ENCODE peak calls at places on chromosomes 5 and 9, in eight cellular contexts. X, T, H, F, L, R, D and A are unnamed samples.

GRCh38 chr9:123305879-123306278 is 37.5 kb upstream of the STRBP start:
- DNase-seq in X (no peak), T (no peak), H (no peak), F (no peak), L (no peak), R (no peak), D (no peak), A (no peak)

GRCh38 chr5:40224421-40224820 is 455.3 kb upstream of the PTGER4 start:
- DNase-seq in X (no peak), T (peak; percentile 57), H (no peak), F (no peak), L (no peak), R (no peak), D (peak; percentile 75), A (no peak)

GRCh38 chr5:95759634-95760033 is 28.5 kb downstream of the RHOBTB3 start:
- DNase-seq in X (no peak), T (no peak), H (no peak), F (no peak), L (peak; percentile 28), R (no peak), D (peak; percentile 41), A (peak; percentile 3)

GRCh38 chr5:38607930-38608545 is 51.6 kb upstream of the LIFR start:
- DNase-seq in X (no peak), T (no peak), H (no peak), F (no peak), L (peak; percentile 34), R (no peak), D (peak; percentile 61), A (no peak)

GRCh38 chr9:35813434-35814105 is 1.3 kb downstream of the HINT2 start:
- DNase-seq in X (no peak), T (peak; percentile 67), H (no peak), F (no peak), L (no peak), R (peak; percentile 91), D (peak; percentile 39), A (no peak)

GRCh38 chr9:129868571-129869486 is 33.6 kb downstream of the USP20 start:
- DNase-seq in X (no peak), T (peak; percentile 69), H (no peak), F (peak; percentile 92), L (no peak), R (no peak), D (no peak), A (peak; percentile 93)

GRCh38 chr9:93580654-93581380 is 4.4 kb downstream of the PHF2 start:
- DNase-seq in X (peak; percentile 44), T (no peak), H (no peak), F (no peak), L (no peak), R (no peak), D (no peak), A (no peak)

GRCh38 chr9:107983191-107983603 is 493.6 kb upstream of the KLF4 start:
- DNase-seq in X (no peak), T (peak; percentile 63), H (no peak), F (no peak), L (no peak), R (no peak), D (peak; percentile 80), A (no peak)

GRCh38 chr9:129761901-129762359 is 9.1 kb upstream of the PTGES start:
- DNase-seq in X (no peak), T (peak; percentile 54), H (no peak), F (no peak), L (no peak), R (peak; percentile 54), D (peak; percentile 87), A (no peak)

GRCh38 chr9:124658165-124659017 is 112.7 kb downstream of the NR6A1 start:
- DNase-seq in X (no peak), T (peak; percentile 96), H (no peak), F (no peak), L (peak; percentile 84), R (peak; percentile 89), D (peak; percentile 92), A (peak; percentile 91)

GRCh38 chr5:97434021-97434420 is 251.0 kb upstream of the RIOK2 start:
- DNase-seq in X (no peak), T (no peak), H (no peak), F (no peak), L (no peak), R (no peak), D (no peak), A (no peak)

GRCh38 chr9:86783884-86784283 is 163.4 kb downstream of the GAS1 start:
- DNase-seq in X (no peak), T (peak; percentile 13), H (no peak), F (no peak), L (no peak), R (peak; percentile 57), D (peak; percentile 92), A (no peak)

GRCh38 chr5:3429962-3430361 is 165.7 kb upstream of the IRX1 start:
- DNase-seq in X (no peak), T (no peak), H (no peak), F (no peak), L (no peak), R (no peak), D (no peak), A (no peak)

GRCh38 chr9:122261469-122261881 is 3.2 kb downstream of the RBM18 start:
- DNase-seq in X (no peak), T (peak; percentile 59), H (peak; percentile 81), F (no peak), L (peak; percentile 67), R (no peak), D (peak; percentile 72), A (no peak)

GRCh38 chr9:120927125-120928014 is 774 bp upstream of the TRAF1 start:
- DNase-seq in X (no peak), T (no peak), H (no peak), F (no peak), L (no peak), R (no peak), D (no peak), A (no peak)

GRCh38 chr9:120928015-120928719 is 1.6 kb upstream of the TRAF1 start:
- DNase-seq in X (no peak), T (no peak), H (no peak), F (peak; percentile 67), L (peak; percentile 65), R (no peak), D (no peak), A (no peak)

GRCh38 chr9:120926397-120926928 is at the start of gene TRAF1:
- DNase-seq in X (no peak), T (no peak), H (no peak), F (peak; percentile 31), L (no peak), R (no peak), D (no peak), A (peak; percentile 48)

GRCh38 chr9:120929392-120929791 is 2.8 kb upstream of the TRAF1 start:
- DNase-seq in X (no peak), T (no peak), H (no peak), F (no peak), L (no peak), R (no peak), D (no peak), A (no peak)

DNA sequence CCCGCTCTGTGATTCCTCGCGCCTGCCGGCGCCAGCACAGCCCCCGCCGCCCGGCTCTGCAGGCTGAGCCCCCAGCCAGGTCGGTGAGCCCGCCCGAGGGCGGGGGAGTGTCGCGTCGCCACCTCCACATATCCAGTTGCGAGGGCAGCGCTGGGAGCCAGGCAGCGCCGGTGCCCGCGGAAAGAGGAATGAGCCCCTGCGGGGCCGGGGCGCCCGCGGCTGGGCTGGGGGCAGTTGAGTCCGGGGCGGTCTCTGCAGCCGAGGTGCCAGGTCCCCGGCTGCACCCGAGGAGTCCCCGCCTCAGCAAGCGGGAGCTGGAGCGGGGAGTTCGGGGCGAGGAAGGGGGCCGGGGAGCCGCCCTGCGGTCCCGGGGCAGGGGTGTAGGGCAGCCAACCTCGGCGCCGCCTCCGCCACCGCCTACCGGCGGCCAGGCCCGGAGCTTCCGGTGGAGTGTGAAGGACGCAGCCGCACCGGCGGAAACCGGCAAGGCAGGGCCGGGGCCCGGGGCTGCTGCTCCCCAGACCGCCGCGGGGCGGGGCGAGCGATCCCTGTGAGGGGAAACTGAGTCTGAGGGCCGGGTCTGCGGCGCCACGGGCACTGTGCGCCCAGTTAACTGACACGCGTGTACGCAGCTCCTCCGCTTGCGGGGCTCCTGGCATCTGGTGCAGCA is 2.3 kb upstream of the TRAF1 start:
- DNase-seq in X (peak; percentile 88), T (peak; percentile 52), H (peak; percentile 66), F (peak; percentile 73), L (peak; percentile 84), R (peak; percentile 52), D (no peak), A (no peak)
- H3K4me3 ChIP-seq in X (peak overlapping the region; percentile 66), T (peak overlapping the region; percentile 46), H (peak overlapping the region; percentile 79), F (peak overlapping the region; percentile 76), L (peak overlapping the region; percentile 73), R (peak overlapping the region; percentile 53), D (peak overlapping the region; percentile 48), A (peak overlapping the region; percentile 58)

GRCh38 chr9:100084145-100084478 is 14.7 kb downstream of the ERP44 start:
- DNase-seq in X (no peak), T (no peak), H (no peak), F (no peak), L (no peak), R (no peak), D (no peak), A (no peak)
- H3K4me3 ChIP-seq in X (no peak overlapping the region), T (no peak overlapping the region), H (no peak overlapping the region), F (no peak overlapping the region), L (no peak overlapping the region), R (no peak overlapping the region), D (no peak overlapping the region), A (no peak overlapping the region)

DNA sequence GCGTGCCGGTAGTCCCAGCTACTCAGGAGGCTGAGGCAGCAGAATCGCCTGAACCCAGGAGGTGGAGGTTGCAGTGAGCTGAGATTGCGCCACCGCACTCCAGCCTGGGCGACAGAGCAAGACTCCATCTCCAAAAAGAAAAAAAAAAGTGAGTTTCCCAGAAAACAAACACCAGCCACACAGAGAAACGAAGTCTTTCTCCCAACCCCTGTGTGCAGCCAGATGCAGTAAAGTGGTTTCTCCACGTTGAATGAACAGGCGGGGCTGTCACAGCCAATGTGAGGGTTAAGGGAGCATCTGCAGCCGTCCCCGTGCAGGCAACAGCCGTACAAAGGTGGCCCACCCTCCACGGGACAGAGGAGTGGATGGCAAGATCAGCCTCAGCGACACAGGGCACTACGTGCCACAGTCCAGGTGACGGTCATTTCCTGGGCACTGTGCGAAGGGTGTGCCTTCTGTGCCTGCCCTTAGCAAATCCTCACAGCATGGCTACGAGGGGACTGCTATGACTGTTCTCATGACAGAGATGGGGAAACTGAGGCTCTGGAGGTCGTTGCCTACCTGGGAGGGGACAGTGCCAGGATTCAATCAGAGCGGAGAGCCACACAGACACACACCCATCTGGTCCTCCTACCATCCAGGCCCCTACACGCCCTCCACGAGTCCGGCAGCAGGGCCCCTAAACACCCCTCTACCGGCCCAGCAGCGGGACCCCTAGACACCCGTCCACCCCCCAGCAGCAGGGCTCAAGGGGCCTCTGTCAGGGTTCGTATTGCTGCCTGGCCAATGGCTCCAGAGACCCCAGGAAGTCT is 2.4 kb downstream of the VAV2 start:
- DNase-seq in X (peak; percentile 56), T (no peak), H (no peak), F (no peak), L (no peak), R (no peak), D (no peak), A (no peak)
- H3K4me3 ChIP-seq in X (peak overlapping the region; percentile 86), T (peak overlapping the region; percentile 69), H (no peak overlapping the region), F (no peak overlapping the region), L (no peak overlapping the region), R (no peak overlapping the region), D (no peak overlapping the region), A (no peak overlapping the region)

DNA sequence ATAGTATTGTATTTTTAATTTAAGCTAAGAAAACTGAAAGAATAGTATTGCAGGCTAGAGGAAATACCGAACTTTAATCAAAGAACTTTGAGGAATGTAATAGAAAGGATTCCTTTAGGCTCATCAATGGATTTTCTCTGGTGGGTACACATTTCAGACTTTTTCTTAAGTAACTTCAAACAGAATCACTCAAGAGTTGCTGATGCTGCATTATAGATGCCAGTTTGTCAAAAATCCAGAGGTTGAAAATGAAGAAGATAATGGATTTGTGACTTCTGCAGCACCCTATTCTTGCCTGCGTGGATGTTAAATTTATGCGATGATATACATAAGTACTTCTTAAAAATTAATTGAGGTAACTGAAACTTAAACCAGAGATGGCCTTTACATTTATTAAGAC is 347 bp downstream of the OGN start:
- DNase-seq in X (no peak), T (no peak), H (no peak), F (no peak), L (no peak), R (no peak), D (no peak), A (peak; percentile 49)
- H3K4me3 ChIP-seq in X (no peak overlapping the region), T (no peak overlapping the region), H (peak overlapping the region; percentile 14), F (no peak overlapping the region), L (no peak overlapping the region), R (no peak overlapping the region), D (no peak overlapping the region), A (peak overlapping the region; percentile 43)